ENCODE peak calls at places on chromosomes 2 and 18, in ten cellular contexts. X is KBM-7; E is ELF-1; I is kidney glomerular epithelial cell; L is T47D; M is NCI-H146; H is NAMALWA; F is activated CD4-positive, CD25-positive, alpha-beta regulatory T cell; D is nucleus accumbens; O is AG20443. V is an unnamed sample.

GRCh38 chr18:55439036-55439435 is 149.0 kb downstream of the TCF4 start:
- DNase-seq in X (no peak), E (peak; percentile 74), I (no peak), L (no peak), M (no peak), H (no peak), F (no peak), D (no peak), O (no peak), V (no peak)

GRCh38 chr18:74604366-74604765 is 6.7 kb downstream of the ZNF407 start:
- DNase-seq in X (no peak), E (no peak), I (no peak), L (no peak), M (no peak), H (peak; percentile 3), F (no peak), D (no peak), O (no peak), V (no peak)

GRCh38 chr18:47912794-47913594 is 17.5 kb downstream of the SMAD2 start:
- DNase-seq in X (no peak), E (no peak), I (no peak), L (no peak), M (no peak), H (no peak), F (no peak), D (no peak), O (peak; percentile 9), V (no peak)

GRCh38 chr18:50468802-50469201 is 91.1 kb upstream of the MAPK4 start:
- DNase-seq in X (no peak), E (no peak), I (no peak), L (no peak), M (no peak), H (no peak), F (no peak), D (no peak), O (no peak), V (no peak)

GRCh38 chr2:197198890-197199289 is 111.7 kb downstream of the ANKRD44 start:
- DNase-seq in X (peak; percentile 97), E (no peak), I (no peak), L (no peak), M (no peak), H (peak; percentile 97), F (peak; percentile 67), D (no peak), O (no peak), V (peak; percentile 34)

GRCh38 chr2:31736695-31737454 is 156.1 kb upstream of the SRD5A2 start:
- DNase-seq in X (peak; percentile 19), E (no peak), I (no peak), L (peak; percentile 71), M (no peak), H (no peak), F (no peak), D (no peak), O (no peak), V (no peak)

GRCh38 chr2:155708052-155708451 is 624.5 kb downstream of the NR4A2 start:
- DNase-seq in X (no peak), E (no peak), I (no peak), L (peak; percentile 23), M (peak; percentile 7), H (peak; percentile 37), F (no peak), D (no peak), O (no peak), V (no peak)

GRCh38 chr2:162706770-162707169 is 131.8 kb downstream of the KCNH7 start:
- DNase-seq in X (no peak), E (no peak), I (no peak), L (no peak), M (no peak), H (no peak), F (no peak), D (no peak), O (no peak), V (no peak)

GRCh38 chr2:8648441-8648840 is 33.4 kb upstream of the ID2 start:
- DNase-seq in X (no peak), E (no peak), I (no peak), L (no peak), M (no peak), H (no peak), F (no peak), D (no peak), O (no peak), V (no peak)

GRCh38 chr2:8543412-8544167 is 138.3 kb upstream of the ID2 start:
- DNase-seq in X (peak; percentile 90), E (no peak), I (no peak), L (no peak), M (no peak), H (peak; percentile 73), F (no peak), D (no peak), O (peak; percentile 89), V (no peak)

GRCh38 chr2:55099878-55100820 is 49.9 kb upstream of the RTN4 start:
- DNase-seq in X (peak; percentile 47), E (no peak), I (no peak), L (no peak), M (no peak), H (peak; percentile 61), F (no peak), D (no peak), O (no peak), V (no peak)

GRCh38 chr2:26438526-26438925 is 36.8 kb downstream of the DRC1 start:
- DNase-seq in X (no peak), E (no peak), I (peak; percentile 1), L (no peak), M (no peak), H (no peak), F (no peak), D (no peak), O (peak; percentile 94), V (no peak)

GRCh38 chr2:181465686-181466375 is 8.6 kb downstream of the ITGA4 start:
- DNase-seq in X (no peak), E (no peak), I (no peak), L (no peak), M (no peak), H (no peak), F (no peak), D (no peak), O (peak; percentile 58), V (no peak)

GRCh38 chr2:88027709-88028389 is 11.5 kb upstream of the RNU2-63P start:
- DNase-seq in X (peak; percentile 58), E (no peak), I (no peak), L (no peak), M (no peak), H (no peak), F (no peak), D (no peak), O (no peak), V (no peak)

GRCh38 chr18:6022840-6023239 is 127.5 kb upstream of the TMEM200C start:
- DNase-seq in X (no peak), E (peak; percentile 60), I (peak; percentile 39), L (no peak), M (no peak), H (no peak), F (no peak), D (no peak), O (no peak), V (no peak)